ENCODE peak calls at places on chromosome 17, in seven cellular contexts. I is endothelial cell of umbilical vein, T is sigmoid colon, M is gastrocnemius medialis, X is upper lobe of left lung, N is IMR-90, S is HepG2. H is an unnamed sample.

GRCh38 chr17:3222505-3222904 is 15.0 kb downstream of the OR1A1 start:
- DNase-seq in I (no peak), T (no peak), M (no peak), X (no peak), N (no peak), S (no peak), H (no peak)

GRCh38 chr17:7852919-7853692 is 1.8 kb upstream of the TMEM88 start:
- DNase-seq in I (no peak), T (peak; percentile 68), M (no peak), X (no peak), N (no peak), S (no peak), H (no peak)

GRCh38 chr17:63843387-63844292 is 1.2 kb upstream of the SMARCD2 start:
- DNase-seq in I (peak; percentile 71), T (peak; percentile 89), M (no peak), X (peak; percentile 59), N (peak; percentile 70), S (no peak), H (no peak)

GRCh38 chr17:56096026-56096807 is 57.1 kb upstream of the ANKFN1 start:
- DNase-seq in I (no peak), T (no peak), M (no peak), X (no peak), N (peak; percentile 45), S (no peak), H (no peak)

GRCh38 chr17:17748604-17749003 is 67.3 kb downstream of the RAI1 start:
- DNase-seq in I (no peak), T (no peak), M (no peak), X (no peak), N (no peak), S (no peak), H (no peak)

GRCh38 chr17:7849185-7850117 is 5.4 kb upstream of the TMEM88 start:
- DNase-seq in I (no peak), T (peak; percentile 59), M (no peak), X (no peak), N (no peak), S (no peak), H (peak; percentile 47)

GRCh38 chr17:2347805-2348685 is 10.7 kb downstream of the SGSM2 start:
- DNase-seq in I (no peak), T (peak; percentile 65), M (peak; percentile 87), X (peak; percentile 65), N (peak; percentile 91), S (peak; percentile 92), H (peak; percentile 85)

GRCh38 chr17:56441331-56441730 is 152.2 kb upstream of the NOG start:
- DNase-seq in I (peak; percentile 14), T (no peak), M (no peak), X (no peak), N (peak; percentile 81), S (no peak), H (no peak)

GRCh38 chr17:48048321-48049140 is at the start of gene NFE2L1:
- DNase-seq in I (peak; percentile 89), T (peak; percentile 97), M (peak; percentile 98), X (peak; percentile 96), N (peak; percentile 90), S (peak; percentile 91), H (peak; percentile 85)

GRCh38 chr17:41777579-41778188 is 8.8 kb downstream of the JUP start:
- DNase-seq in I (peak; percentile 100), T (peak; percentile 87), M (peak; percentile 48), X (peak; percentile 69), N (peak; percentile 96), S (peak; percentile 77), H (peak; percentile 85)

GRCh38 chr17:29162909-29163341 is 17.3 kb downstream of the MYO18A start:
- DNase-seq in I (no peak), T (no peak), M (no peak), X (no peak), N (no peak), S (no peak), H (no peak)

GRCh38 chr17:48549909-48550308 is 5.0 kb upstream of the HOXB2 start:
- DNase-seq in I (no peak), T (peak; percentile 56), M (no peak), X (no peak), N (peak; percentile 89), S (no peak), H (no peak)

GRCh38 chr17:79928502-79929256 is 89.4 kb upstream of the CBX4 start:
- DNase-seq in I (no peak), T (no peak), M (no peak), X (no peak), N (no peak), S (no peak), H (no peak)
- H3K27ac ChIP-seq in I (no peak overlapping the region), T (no peak overlapping the region), M (no peak overlapping the region), X (no peak overlapping the region), N (no peak overlapping the region), S (peak overlapping the region; percentile 8), H (no peak overlapping the region)

DNA sequence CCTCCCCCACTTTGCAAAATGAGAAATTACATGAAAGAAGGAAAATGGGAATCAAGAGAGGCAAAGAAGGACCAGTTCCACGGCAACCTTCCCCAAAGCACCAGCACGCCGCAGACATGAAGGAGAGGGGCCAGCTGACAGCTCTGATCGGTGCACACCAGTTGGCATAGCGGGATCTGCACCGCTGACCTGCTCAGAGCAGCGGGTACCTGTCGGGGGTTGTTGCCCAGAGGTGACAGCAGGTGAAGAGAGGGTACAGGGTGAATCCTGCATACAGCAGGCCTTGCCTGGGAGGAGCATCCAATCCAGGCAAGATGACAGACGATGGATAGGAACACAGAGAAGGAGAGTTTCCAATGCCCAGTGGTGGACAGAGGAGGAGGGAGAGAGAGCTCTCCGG is 24.1 kb downstream of the CEP295NL start:
- DNase-seq in I (no peak), T (no peak), M (no peak), X (no peak), N (no peak), S (no peak), H (no peak)
- H3K4me1 ChIP-seq in I (peaks cover 54% of the 10 kb centered on the region), T (peaks cover 89% of the 10 kb centered on the region), M (peaks cover 40% of the 10 kb centered on the region), X (peaks cover 30% of the 10 kb centered on the region), N (peaks cover 48% of the 10 kb centered on the region), S (peaks cover 17% of the 10 kb centered on the region), H (peaks cover 5% of the 10 kb centered on the region)

GRCh38 chr17:742147-742793 is 9.8 kb downstream of the GEMIN4 start:
- DNase-seq in I (no peak), T (no peak), M (no peak), X (no peak), N (no peak), S (no peak), H (no peak)
- TF ChIP-seq POLR2A in I (no peak), T (no peak), M (no peak), X (no peak), N (no peak), S (no peak), H (no peak)

DNA sequence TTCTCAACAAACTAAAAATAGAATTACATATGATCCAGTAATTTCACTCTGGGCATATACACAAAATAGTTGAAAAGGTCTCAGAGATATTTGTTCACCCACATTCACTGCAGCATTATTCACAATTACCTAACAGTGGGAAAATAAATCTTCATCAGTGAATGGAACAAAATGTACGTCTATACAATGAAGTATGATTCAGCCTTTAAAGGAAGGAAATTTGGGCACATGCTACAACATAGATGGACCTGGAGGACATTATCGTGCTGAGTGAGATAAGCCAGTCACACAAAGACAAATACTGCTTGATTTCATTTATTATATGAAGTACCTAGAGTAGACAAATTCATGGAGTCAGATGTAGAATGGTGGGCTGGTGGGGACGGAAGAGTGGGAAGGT is 47.0 kb downstream of the MFSD11 start:
- DNase-seq in I (peak; percentile 77), T (no peak), M (no peak), X (no peak), N (no peak), S (no peak), H (no peak)
- H3K27ac ChIP-seq in I (peak overlapping the region; percentile 9), T (no peak overlapping the region), M (no peak overlapping the region), X (no peak overlapping the region), N (no peak overlapping the region), S (no peak overlapping the region), H (no peak overlapping the region)

DNA sequence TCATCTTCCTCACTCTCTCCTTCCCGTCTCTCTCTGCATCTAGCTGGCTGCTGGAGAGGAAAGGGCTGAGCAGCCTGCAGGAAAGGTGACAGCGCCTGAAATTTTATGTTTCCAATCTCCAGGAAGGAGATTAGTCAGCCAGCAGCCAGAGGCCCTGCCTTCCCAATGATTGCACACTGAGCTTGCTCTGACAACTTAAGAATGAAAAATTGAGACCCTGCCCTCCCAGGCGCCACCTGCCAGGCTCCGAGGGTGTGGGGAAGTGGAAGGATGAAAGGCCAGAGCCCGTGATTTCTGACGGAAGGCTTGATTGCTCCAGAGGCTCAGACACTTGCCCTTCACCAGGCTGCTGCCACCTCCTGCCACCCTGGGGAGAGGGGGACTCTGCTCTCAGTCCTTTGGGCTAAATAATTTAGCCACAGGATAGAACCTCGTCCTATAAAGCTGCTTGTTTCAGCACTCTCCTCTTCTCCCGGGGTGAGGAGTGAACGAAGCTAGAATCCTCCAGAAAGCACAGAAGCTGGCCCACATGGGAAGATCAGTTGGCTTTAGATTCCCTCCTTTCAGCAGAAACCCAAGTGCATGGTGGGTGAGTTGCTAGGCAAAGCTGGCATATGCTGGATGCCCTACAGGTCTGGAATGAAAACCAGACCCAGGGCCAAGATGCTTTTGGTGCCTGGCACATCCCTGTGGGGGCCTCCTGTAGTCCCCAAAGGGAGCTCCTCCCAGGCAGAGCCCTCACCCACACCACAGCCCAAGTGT is 33.6 kb downstream of the GRIN2C start:
- DNase-seq in I (peak; percentile 77), T (no peak), M (no peak), X (no peak), N (no peak), S (no peak), H (no peak)
- H3K4me1 ChIP-seq in I (peaks cover 13% of the 10 kb centered on the region), T (no peaks in the 10 kb centered on the region), M (no peaks in the 10 kb centered on the region), X (no peaks in the 10 kb centered on the region), N (no peaks in the 10 kb centered on the region), S (peaks cover 2% of the 10 kb centered on the region), H (no peaks in the 10 kb centered on the region)

DNA sequence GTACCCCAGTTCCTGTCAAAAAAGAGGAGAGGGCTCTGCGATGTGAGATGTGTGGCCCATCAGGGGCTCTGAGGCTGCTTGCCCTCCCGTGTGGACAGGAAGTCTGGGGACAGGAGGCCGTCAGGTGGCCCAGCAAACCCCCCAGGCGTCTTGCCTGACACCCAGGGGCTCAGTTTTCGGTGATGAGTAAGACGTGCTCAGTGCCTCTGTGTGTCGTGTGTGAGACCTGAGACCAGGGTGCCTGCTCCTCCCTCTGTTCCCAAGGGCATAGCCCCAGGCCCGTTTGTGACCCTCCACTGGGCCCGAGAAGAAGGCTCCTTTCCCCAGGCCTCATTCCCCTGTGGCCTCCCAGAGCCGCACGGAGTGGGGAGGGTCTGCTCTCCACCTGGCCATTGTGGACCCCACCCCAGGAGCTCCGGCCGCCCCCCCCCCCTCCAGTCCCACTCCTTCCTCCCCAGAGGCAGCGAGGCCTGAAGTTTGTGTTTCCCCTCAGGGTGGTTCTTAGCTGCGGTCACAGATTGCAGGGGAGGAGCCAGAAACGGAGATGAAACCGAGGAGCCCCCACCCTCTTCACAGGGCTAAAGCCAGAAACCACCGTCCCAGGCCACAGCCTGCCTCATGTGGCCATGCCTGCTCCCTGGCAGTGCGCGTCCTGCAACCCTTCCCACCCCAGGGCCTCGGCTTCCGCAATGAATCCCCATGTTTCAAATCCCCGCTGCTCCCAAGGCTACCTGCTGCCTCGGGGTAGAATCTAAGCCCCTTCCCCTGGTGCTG is 4.9 kb upstream of the ACTG1 start:
- DNase-seq in I (no peak), T (no peak), M (no peak), X (no peak), N (no peak), S (no peak), H (no peak)
- TF ChIP-seq POLR2A in I (no peak), T (no peak), M (no peak), X (no peak), N (no peak), S (no peak), H (no peak)

GRCh38 chr17:59428896-59429460 is 97.5 kb downstream of the YPEL2 start:
- DNase-seq in I (no peak), T (no peak), M (no peak), X (no peak), N (no peak), S (no peak), H (no peak)
- H3K27ac ChIP-seq in I (peak overlapping the region; percentile 91), T (peak overlapping the region; percentile 83), M (peak overlapping the region; percentile 94), X (no peak overlapping the region), N (no peak overlapping the region), S (no peak overlapping the region), H (peak overlapping the region; percentile 35)

H was measured in breast epithelium.